ENCODE peak calls at places on chromosomes 13 and 19, in seven cellular contexts. One of them, this sample, is unnamed.

GRCh38 chr13:112159575-112160547 is 92.9 kb downstream of the SOX1 start:
- DNase-seq in fibroblast of lung: no peak
- DNase-seq in AG04450: no peak
- DNase-seq in lower lobe of right lung: no peak
- DNase-seq in neural progenitor cell: no peak
- DNase-seq in IMR-90: no peak
- DNase-seq in pancreas: no peak
- DNase-seq in this sample: no peak

GRCh38 chr19:1417145-1417544 is 9.8 kb downstream of the DAZAP1 start:
- DNase-seq in lower lobe of right lung: no peak
- DNase-seq in pancreas: no peak
- DNase-seq in IMR-90: peak
- DNase-seq in neural progenitor cell: no peak
- DNase-seq in fibroblast of lung: peak
- DNase-seq in AG04450: no peak
- DNase-seq in this sample: no peak

GRCh38 chr13:74036373-74036772 is 97.8 kb downstream of the KLF12 start:
- DNase-seq in lower lobe of right lung: no peak
- DNase-seq in IMR-90: no peak
- DNase-seq in AG04450: no peak
- DNase-seq in neural progenitor cell: no peak
- DNase-seq in pancreas: no peak
- DNase-seq in fibroblast of lung: no peak
- DNase-seq in this sample: no peak

GRCh38 chr13:31012285-31013024 is 80.0 kb downstream of the TEX26 start:
- DNase-seq in pancreas: no peak
- DNase-seq in lower lobe of right lung: no peak
- DNase-seq in IMR-90: peak
- DNase-seq in AG04450: no peak
- DNase-seq in neural progenitor cell: peak
- DNase-seq in fibroblast of lung: peak
- DNase-seq in this sample: no peak

GRCh38 chr19:49014870-49015255 is 2.0 kb downstream of the LHB start:
- DNase-seq in AG04450: no peak
- DNase-seq in lower lobe of right lung: no peak
- DNase-seq in pancreas: no peak
- DNase-seq in IMR-90: no peak
- DNase-seq in fibroblast of lung: no peak
- DNase-seq in neural progenitor cell: no peak
- DNase-seq in this sample: no peak

GRCh38 chr13:109135018-109135417 is 505.6 kb downstream of the MYO16 start:
- DNase-seq in fibroblast of lung: no peak
- DNase-seq in AG04450: no peak
- DNase-seq in lower lobe of right lung: no peak
- DNase-seq in pancreas: no peak
- DNase-seq in IMR-90: no peak
- DNase-seq in neural progenitor cell: no peak
- DNase-seq in this sample: no peak

GRCh38 chr13:45897562-45897961 is 46.0 kb upstream of the SIAH3 start:
- DNase-seq in IMR-90: no peak
- DNase-seq in neural progenitor cell: no peak
- DNase-seq in lower lobe of right lung: no peak
- DNase-seq in fibroblast of lung: no peak
- DNase-seq in AG04450: no peak
- DNase-seq in pancreas: no peak
- DNase-seq in this sample: no peak

GRCh38 chr13:95150555-95150954 is 150.7 kb downstream of the ABCC4 start:
- DNase-seq in lower lobe of right lung: no peak
- DNase-seq in IMR-90: no peak
- DNase-seq in AG04450: no peak
- DNase-seq in fibroblast of lung: no peak
- DNase-seq in neural progenitor cell: no peak
- DNase-seq in pancreas: no peak
- DNase-seq in this sample: no peak

GRCh38 chr13:74678308-74678958 is 544.2 kb upstream of the KLF12 start:
- DNase-seq in lower lobe of right lung: no peak
- DNase-seq in AG04450: no peak
- DNase-seq in IMR-90: no peak
- DNase-seq in neural progenitor cell: no peak
- DNase-seq in pancreas: no peak
- DNase-seq in fibroblast of lung: no peak
- DNase-seq in this sample: no peak

GRCh38 chr19:43575955-43576451 is 402 bp downstream of the PINLYP start:
- DNase-seq in neural progenitor cell: no peak
- DNase-seq in fibroblast of lung: no peak
- DNase-seq in pancreas: peak
- DNase-seq in AG04450: no peak
- DNase-seq in IMR-90: no peak
- DNase-seq in lower lobe of right lung: peak
- DNase-seq in this sample: no peak

GRCh38 chr19:10269333-10270179 is 1.4 kb upstream of the ICAM1 start:
- DNase-seq in pancreas: peak
- DNase-seq in lower lobe of right lung: peak
- DNase-seq in AG04450: no peak
- DNase-seq in fibroblast of lung: peak
- DNase-seq in neural progenitor cell: peak
- DNase-seq in IMR-90: peak
- DNase-seq in this sample: peak

GRCh38 chr13:19061278-19061677 is 120.3 kb downstream of the TUBA3C start:
- DNase-seq in lower lobe of right lung: no peak
- DNase-seq in IMR-90: no peak
- DNase-seq in pancreas: no peak
- DNase-seq in AG04450: no peak
- DNase-seq in neural progenitor cell: no peak
- DNase-seq in fibroblast of lung: no peak
- DNase-seq in this sample: no peak

GRCh38 chr13:48944221-48944620 is 31.5 kb upstream of the FNDC3A start:
- DNase-seq in pancreas: no peak
- DNase-seq in lower lobe of right lung: no peak
- DNase-seq in neural progenitor cell: no peak
- DNase-seq in IMR-90: no peak
- DNase-seq in fibroblast of lung: peak
- DNase-seq in AG04450: no peak
- DNase-seq in this sample: no peak

GRCh38 chr13:98847780-98848179 is 95.3 kb upstream of the SLC15A1 start:
- DNase-seq in AG04450: no peak
- DNase-seq in pancreas: no peak
- DNase-seq in neural progenitor cell: peak
- DNase-seq in lower lobe of right lung: no peak
- DNase-seq in fibroblast of lung: no peak
- DNase-seq in IMR-90: no peak
- DNase-seq in this sample: no peak

GRCh38 chr13:38226496-38226895 is 123.2 kb upstream of the UFM1 start:
- DNase-seq in fibroblast of lung: no peak
- DNase-seq in AG04450: no peak
- DNase-seq in IMR-90: no peak
- DNase-seq in pancreas: no peak
- DNase-seq in lower lobe of right lung: no peak
- DNase-seq in neural progenitor cell: no peak
- DNase-seq in this sample: no peak

GRCh38 chr13:97256343-97256783 is 34.2 kb downstream of the MBNL2 start:
- DNase-seq in AG04450: peak
- DNase-seq in fibroblast of lung: peak
- DNase-seq in pancreas: peak
- DNase-seq in neural progenitor cell: no peak
- DNase-seq in IMR-90: peak
- DNase-seq in lower lobe of right lung: no peak
- DNase-seq in this sample: no peak

GRCh38 chr13:113981201-113981605 is 7.3 kb upstream of the C13orf46 start:
- DNase-seq in IMR-90: no peak
- DNase-seq in lower lobe of right lung: peak
- DNase-seq in pancreas: peak
- DNase-seq in fibroblast of lung: no peak
- DNase-seq in neural progenitor cell: no peak
- DNase-seq in AG04450: no peak
- DNase-seq in this sample: no peak
- TF ChIP-seq CTCF in IMR-90: no peak
- TF ChIP-seq CTCF in lower lobe of right lung: no peak
- TF ChIP-seq CTCF in pancreas: no peak
- TF ChIP-seq CTCF in fibroblast of lung: no peak
- TF ChIP-seq CTCF in neural progenitor cell: no peak
- TF ChIP-seq CTCF in AG04450: no peak
- TF ChIP-seq CTCF in this sample: no peak

GRCh38 chr19:19122902-19123301 is 15.4 kb downstream of the TMEM161A start:
- DNase-seq in pancreas: no peak
- DNase-seq in neural progenitor cell: no peak
- DNase-seq in lower lobe of right lung: no peak
- DNase-seq in IMR-90: no peak
- DNase-seq in fibroblast of lung: no peak
- DNase-seq in AG04450: no peak
- DNase-seq in this sample: no peak

GRCh38 chr19:19123386-19123785 is 14.9 kb downstream of the TMEM161A start:
- DNase-seq in pancreas: no peak
- DNase-seq in neural progenitor cell: no peak
- DNase-seq in IMR-90: no peak
- DNase-seq in lower lobe of right lung: no peak
- DNase-seq in AG04450: no peak
- DNase-seq in fibroblast of lung: no peak
- DNase-seq in this sample: no peak

GRCh38 chr19:19121371-19121770 is 16.9 kb downstream of the TMEM161A start:
- DNase-seq in lower lobe of right lung: no peak
- DNase-seq in IMR-90: no peak
- DNase-seq in neural progenitor cell: no peak
- DNase-seq in AG04450: no peak
- DNase-seq in pancreas: no peak
- DNase-seq in fibroblast of lung: no peak
- DNase-seq in this sample: no peak

GRCh38 chr19:19119325-19120237 is 18.7 kb downstream of the TMEM161A start:
- DNase-seq in AG04450: no peak
- DNase-seq in IMR-90: no peak
- DNase-seq in pancreas: no peak
- DNase-seq in neural progenitor cell: no peak
- DNase-seq in fibroblast of lung: no peak
- DNase-seq in lower lobe of right lung: no peak
- DNase-seq in this sample: no peak

DNA sequence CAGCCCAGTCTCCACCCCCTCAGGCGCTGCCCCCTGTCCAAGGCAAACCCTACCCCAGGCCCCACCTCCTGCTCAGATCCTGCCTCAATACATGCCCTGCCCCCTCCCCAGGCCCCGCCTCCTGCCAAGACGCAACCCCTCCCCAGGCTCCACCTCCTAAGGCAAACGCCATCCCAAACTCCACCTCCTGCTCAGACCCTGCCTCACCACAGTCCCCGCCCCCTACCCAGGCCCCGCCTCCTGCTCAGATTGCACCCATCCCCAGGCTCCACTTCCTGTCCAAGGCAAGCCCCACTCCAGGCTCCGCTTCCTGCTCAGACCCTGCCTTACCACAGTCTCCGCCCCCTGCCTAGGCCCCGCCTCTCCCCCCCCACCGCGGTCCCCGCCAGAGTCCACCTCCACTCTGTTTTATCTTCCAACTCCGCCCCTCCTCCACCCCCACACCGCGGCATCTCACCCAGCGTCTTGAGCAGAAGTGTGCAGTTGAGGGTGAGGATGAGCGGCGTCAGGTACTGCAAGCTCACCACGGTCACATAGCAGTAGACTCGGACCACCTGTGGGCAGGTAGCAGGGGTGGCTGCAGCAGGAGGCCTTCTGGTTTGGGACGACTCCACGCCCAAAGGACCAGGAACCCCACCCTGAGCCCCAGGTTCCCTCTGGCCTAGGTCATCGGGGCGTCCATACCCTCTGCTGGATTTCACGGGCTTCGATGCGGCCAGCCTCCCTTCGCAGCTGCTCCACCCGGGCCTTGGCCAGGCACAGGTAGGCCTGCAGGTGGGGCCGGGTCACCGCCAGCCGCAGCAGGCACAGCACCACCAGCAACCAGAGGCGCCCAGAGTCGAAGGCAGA is 17.7 kb downstream of the TMEM161A start:
- DNase-seq in pancreas: peak
- DNase-seq in AG04450: peak
- DNase-seq in lower lobe of right lung: no peak
- DNase-seq in IMR-90: peak
- DNase-seq in neural progenitor cell: peak
- DNase-seq in fibroblast of lung: peak
- DNase-seq in this sample: peak
- H3K27ac ChIP-seq in pancreas: no peak
- H3K27ac ChIP-seq in AG04450: no peak
- H3K27ac ChIP-seq in lower lobe of right lung: no peak
- H3K27ac ChIP-seq in IMR-90: no peak
- H3K27ac ChIP-seq in neural progenitor cell: no peak
- H3K27ac ChIP-seq in fibroblast of lung: no peak
- H3K27ac ChIP-seq in this sample: no peak

GRCh38 chr19:30407310-30407709 is 35.1 kb downstream of the ZNF536 start:
- DNase-seq in IMR-90: no peak
- DNase-seq in pancreas: no peak
- DNase-seq in AG04450: no peak
- DNase-seq in lower lobe of right lung: no peak
- DNase-seq in fibroblast of lung: no peak
- DNase-seq in neural progenitor cell: no peak
- DNase-seq in this sample: no peak

GRCh38 chr19:30408734-30409301 is 36.6 kb downstream of the ZNF536 start:
- DNase-seq in pancreas: no peak
- DNase-seq in neural progenitor cell: no peak
- DNase-seq in fibroblast of lung: no peak
- DNase-seq in lower lobe of right lung: no peak
- DNase-seq in AG04450: no peak
- DNase-seq in IMR-90: no peak
- DNase-seq in this sample: no peak

GRCh38 chr19:30403583-30403982 is 31.4 kb downstream of the ZNF536 start:
- DNase-seq in AG04450: no peak
- DNase-seq in fibroblast of lung: no peak
- DNase-seq in lower lobe of right lung: no peak
- DNase-seq in pancreas: no peak
- DNase-seq in neural progenitor cell: no peak
- DNase-seq in IMR-90: no peak
- DNase-seq in this sample: no peak

GRCh38 chr19:30402790-30403189 is 30.6 kb downstream of the ZNF536 start:
- DNase-seq in fibroblast of lung: no peak
- DNase-seq in lower lobe of right lung: no peak
- DNase-seq in neural progenitor cell: peak
- DNase-seq in pancreas: no peak
- DNase-seq in IMR-90: no peak
- DNase-seq in AG04450: no peak
- DNase-seq in this sample: no peak

GRCh38 chr19:30406220-30406944 is 34.2 kb downstream of the ZNF536 start:
- DNase-seq in lower lobe of right lung: no peak
- DNase-seq in fibroblast of lung: peak
- DNase-seq in neural progenitor cell: peak
- DNase-seq in AG04450: no peak
- DNase-seq in IMR-90: no peak
- DNase-seq in pancreas: peak
- DNase-seq in this sample: peak
- TF ChIP-seq CTCF in lower lobe of right lung: no peak
- TF ChIP-seq CTCF in fibroblast of lung: no peak
- TF ChIP-seq CTCF in neural progenitor cell: peak
- TF ChIP-seq CTCF in AG04450: no peak
- TF ChIP-seq CTCF in IMR-90: no peak
- TF ChIP-seq CTCF in pancreas: no peak
- TF ChIP-seq CTCF in this sample: peak

DNA sequence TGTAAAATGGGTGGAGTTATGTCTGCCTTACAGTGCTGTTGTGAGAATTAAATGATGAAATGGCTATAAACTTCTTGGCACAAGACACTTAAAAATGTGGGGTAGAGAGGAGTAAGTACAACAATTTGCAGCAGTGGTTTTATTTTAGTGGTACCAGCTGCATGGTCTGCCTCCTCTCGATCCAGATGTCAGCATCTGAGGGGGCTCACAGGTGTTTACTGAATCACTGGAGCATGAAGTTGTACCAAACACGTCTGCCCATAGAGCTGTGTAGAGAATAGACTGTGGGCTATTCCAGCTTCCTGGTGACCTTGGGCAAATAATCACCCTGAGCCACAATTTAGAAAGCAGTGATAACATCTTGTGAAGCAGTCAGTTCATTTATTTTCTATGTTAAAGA is 11.1 kb downstream of the SLC10A2 start:
- DNase-seq in IMR-90: no peak
- DNase-seq in pancreas: no peak
- DNase-seq in lower lobe of right lung: no peak
- DNase-seq in AG04450: no peak
- DNase-seq in neural progenitor cell: no peak
- DNase-seq in fibroblast of lung: no peak
- DNase-seq in this sample: no peak
- H3K27ac ChIP-seq in IMR-90: no peak
- H3K27ac ChIP-seq in pancreas: no peak
- H3K27ac ChIP-seq in lower lobe of right lung: no peak
- H3K27ac ChIP-seq in AG04450: no peak
- H3K27ac ChIP-seq in neural progenitor cell: no peak
- H3K27ac ChIP-seq in fibroblast of lung: no peak
- H3K27ac ChIP-seq in this sample: no peak

This sample was measured in heart right ventricle.